ENCODE peak calls at places on chromosomes 6 and 20, in seven cellular contexts. W, Q, D, E, B, G and L are unnamed samples.
A peak's percentile ranks its signal among the peaks of the same experiment; 100 is the strongest.

GRCh38 chr6:33247977-33248642 is 23.6 kb downstream of the VPS52 start:
- DNase-seq in W (peak; percentile 84), Q (peak; percentile 89), D (peak; percentile 93), E (peak; percentile 95), B (peak; percentile 90), G (peak; percentile 91), L (peak; percentile 91)

GRCh38 chr6:140752234-140752633 is 1377.8 kb upstream of the CITED2 start:
- DNase-seq in W (no peak), Q (no peak), D (no peak), E (no peak), B (no peak), G (no peak), L (no peak)

GRCh38 chr6:129672883-129673631 is 36.9 kb downstream of the ARHGAP18 start:
- DNase-seq in W (no peak), Q (peak; percentile 80), D (no peak), E (no peak), B (no peak), G (peak; percentile 75), L (no peak)

GRCh38 chr6:132675749-132676148 is 16.8 kb upstream of the TAAR1 start:
- DNase-seq in W (no peak), Q (no peak), D (no peak), E (no peak), B (no peak), G (no peak), L (no peak)

GRCh38 chr6:32578962-32579361 is 10.7 kb downstream of the HLA-DRB1 start:
- DNase-seq in W (no peak), Q (no peak), D (no peak), E (no peak), B (no peak), G (no peak), L (no peak)

GRCh38 chr6:1802495-1803395 is 193.0 kb downstream of the FOXC1 start:
- DNase-seq in W (no peak), Q (no peak), D (no peak), E (no peak), B (no peak), G (peak; percentile 47), L (no peak)

GRCh38 chr6:13216236-13216933 is 112.0 kb downstream of the TBC1D7 start:
- DNase-seq in W (no peak), Q (no peak), D (no peak), E (no peak), B (no peak), G (no peak), L (no peak)

GRCh38 chr6:24908555-24908954 is 27.2 kb downstream of the RIPOR2 start:
- DNase-seq in W (no peak), Q (peak; percentile 55), D (no peak), E (no peak), B (no peak), G (no peak), L (no peak)

GRCh38 chr6:7169296-7169721 is 61.5 kb downstream of the RREB1 start:
- DNase-seq in W (no peak), Q (peak; percentile 53), D (no peak), E (no peak), B (no peak), G (peak; percentile 59), L (peak; percentile 76)

GRCh38 chr6:136420853-136421252 is 129.4 kb downstream of the MAP7 start:
- DNase-seq in W (no peak), Q (no peak), D (no peak), E (no peak), B (no peak), G (no peak), L (no peak)

GRCh38 chr6:4017847-4018193 is 61.1 kb downstream of the FAM217A start:
- DNase-seq in W (no peak), Q (peak; percentile 59), D (no peak), E (no peak), B (no peak), G (peak; percentile 46), L (no peak)

GRCh38 chr6:116329156-116329555 is 41.6 kb upstream of the DSE start:
- DNase-seq in W (no peak), Q (no peak), D (no peak), E (no peak), B (no peak), G (peak; percentile 42), L (no peak)

GRCh38 chr6:87706187-87706966 is 4.3 kb upstream of the AKIRIN2 start:
- DNase-seq in W (no peak), Q (peak; percentile 70), D (no peak), E (no peak), B (no peak), G (peak; percentile 59), L (no peak)

GRCh38 chr6:167094436-167094819 is 28.5 kb upstream of the CCR6 start:
- DNase-seq in W (no peak), Q (no peak), D (no peak), E (no peak), B (no peak), G (peak; percentile 74), L (no peak)

GRCh38 chr6:7156666-7157278 is 49.0 kb downstream of the RREB1 start:
- DNase-seq in W (no peak), Q (peak; percentile 94), D (no peak), E (no peak), B (no peak), G (peak; percentile 67), L (peak; percentile 52)

GRCh38 chr20:33871362-33871761 is 60.2 kb downstream of the CHMP4B start:
- DNase-seq in W (no peak), Q (peak; percentile 13), D (no peak), E (no peak), B (peak; percentile 39), G (peak; percentile 50), L (no peak)

GRCh38 chr20:54549523-54550326 is 74.3 kb downstream of the DOK5 start:
- DNase-seq in W (no peak), Q (peak; percentile 58), D (no peak), E (no peak), B (no peak), G (peak; percentile 44), L (no peak)

GRCh38 chr6:13395272-13396237 is 67.2 kb upstream of the TBC1D7 start:
- DNase-seq in W (no peak), Q (peak; percentile 81), D (no peak), E (no peak), B (peak; percentile 50), G (peak; percentile 96), L (peak; percentile 83)

GRCh38 chr20:62025394-62025793 is 40.3 kb downstream of the TAF4 start:
- DNase-seq in W (no peak), Q (peak; percentile 43), D (no peak), E (no peak), B (peak; percentile 21), G (no peak), L (no peak)

GRCh38 chr20:44981736-44982406 is 15.6 kb downstream of the STK4 start:
- DNase-seq in W (no peak), Q (no peak), D (no peak), E (no peak), B (no peak), G (no peak), L (no peak)
- H3K4me1 ChIP-seq in W (peaks cover 91% of the 10 kb centered on the region), Q (no peaks in the 10 kb centered on the region), D (no peaks in the 10 kb centered on the region), E (peaks cover 77% of the 10 kb centered on the region), B (no peaks in the 10 kb centered on the region), G (no peaks in the 10 kb centered on the region), L (no peaks in the 10 kb centered on the region)

DNA sequence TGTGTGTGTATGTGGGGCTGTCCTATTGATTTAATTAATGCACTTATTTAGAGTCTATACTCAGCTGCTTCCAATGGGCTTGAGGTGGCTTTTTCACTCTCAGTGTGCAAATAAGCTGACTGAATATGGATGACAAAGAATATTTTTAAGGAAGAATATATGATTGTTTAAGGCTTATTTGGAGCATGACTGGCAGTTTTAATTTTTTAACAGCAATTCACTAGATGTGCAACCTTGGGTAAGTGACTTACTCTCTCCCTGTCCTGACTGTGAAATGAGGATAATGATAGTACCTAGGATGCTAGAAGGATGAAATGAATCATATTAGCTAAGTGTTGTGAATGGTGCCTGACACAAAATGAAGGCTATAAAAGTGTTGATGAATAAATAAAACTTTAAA is 67.9 kb downstream of the CLIC5 start:
- DNase-seq in W (no peak), Q (no peak), D (no peak), E (no peak), B (no peak), G (no peak), L (no peak)
- H3K4me1 ChIP-seq in W (no peaks in the 10 kb centered on the region), Q (peaks cover 8% of the 10 kb centered on the region), D (no peaks in the 10 kb centered on the region), E (peaks cover 6% of the 10 kb centered on the region), B (peaks cover 3% of the 10 kb centered on the region), G (peaks cover 35% of the 10 kb centered on the region), L (no peaks in the 10 kb centered on the region)

DNA sequence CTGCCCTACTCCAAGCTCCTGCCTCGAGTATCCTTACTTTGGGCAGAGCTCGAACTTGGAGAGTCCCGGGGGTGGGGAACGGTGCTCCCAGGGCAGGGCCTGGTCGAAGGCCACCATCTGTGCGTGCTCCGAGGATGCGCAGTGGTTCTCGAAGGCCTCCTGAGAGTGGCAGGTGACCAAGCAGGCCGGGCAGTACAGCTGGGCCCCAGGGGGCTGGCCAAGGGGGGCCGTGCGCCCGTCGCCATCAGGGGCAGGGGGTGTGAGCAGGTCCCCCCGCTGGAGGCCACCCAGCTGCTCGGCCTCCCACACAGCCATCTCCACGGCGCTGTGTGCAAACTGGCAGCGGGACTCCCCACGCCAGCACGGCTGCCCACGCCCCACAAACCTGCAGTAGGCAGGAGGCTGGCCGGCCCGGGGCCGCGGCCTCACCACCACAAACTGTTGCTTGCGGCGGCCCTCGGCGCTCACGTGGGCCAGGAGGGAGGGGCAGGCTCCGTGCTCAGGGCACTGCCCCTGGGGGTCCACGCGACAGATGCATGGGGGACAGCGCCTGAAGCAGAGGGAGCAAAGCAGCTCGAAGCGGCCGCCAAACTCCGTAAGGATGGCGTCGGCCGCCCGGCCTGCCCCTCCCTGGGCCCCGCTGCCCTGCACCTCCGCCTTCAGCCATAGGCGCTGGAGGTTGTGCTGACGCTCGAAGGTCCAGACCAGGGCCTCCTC is 1.8 kb downstream of the HELZ2 start:
- DNase-seq in W (no peak), Q (no peak), D (no peak), E (peak; percentile 79), B (no peak), G (no peak), L (no peak)
- H3K4me1 ChIP-seq in W (peaks cover 41% of the 10 kb centered on the region), Q (peaks cover 10% of the 10 kb centered on the region), D (peaks cover 14% of the 10 kb centered on the region), E (peaks cover 72% of the 10 kb centered on the region), B (peaks cover 5% of the 10 kb centered on the region), G (no peaks in the 10 kb centered on the region), L (no peaks in the 10 kb centered on the region)

GRCh38 chr6:108736832-108737231 is 111.4 kb upstream of the ARMC2 start:
- DNase-seq in W (no peak), Q (peak; percentile 82), D (no peak), E (no peak), B (no peak), G (peak; percentile 83), L (peak; percentile 82)

GRCh38 chr6:108737594-108738546 is 110.4 kb upstream of the ARMC2 start:
- DNase-seq in W (no peak), Q (peak; percentile 100), D (no peak), E (no peak), B (no peak), G (peak; percentile 89), L (peak; percentile 88)

GRCh38 chr6:108734336-108734922 is 113.8 kb upstream of the ARMC2 start:
- DNase-seq in W (no peak), Q (no peak), D (no peak), E (no peak), B (no peak), G (no peak), L (no peak)

GRCh38 chr6:108735310-108735990 is 112.8 kb upstream of the ARMC2 start:
- DNase-seq in W (no peak), Q (no peak), D (no peak), E (no peak), B (no peak), G (no peak), L (no peak)

DNA sequence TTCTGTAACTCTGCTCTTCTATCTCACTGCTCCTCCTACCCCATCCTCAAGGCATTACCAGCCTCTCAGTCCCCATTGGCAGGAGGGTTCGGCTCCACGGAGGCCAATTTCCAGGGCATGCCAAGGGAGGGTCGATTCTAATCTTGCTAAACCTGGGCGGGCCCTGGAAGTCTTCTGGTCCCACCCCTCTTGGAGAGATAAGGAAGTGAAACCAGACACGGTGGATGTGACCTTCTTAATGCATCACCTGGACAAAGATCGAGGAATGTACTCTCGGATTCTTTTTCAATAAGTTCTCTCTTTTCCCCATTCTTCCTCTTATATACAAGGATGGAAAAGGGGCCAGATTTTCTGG is 112.3 kb upstream of the ARMC2 start:
- DNase-seq in W (no peak), Q (no peak), D (no peak), E (no peak), B (no peak), G (no peak), L (no peak)
- H3K4me1 ChIP-seq in W (no peaks in the 10 kb centered on the region), Q (peaks cover 37% of the 10 kb centered on the region), D (peaks cover 6% of the 10 kb centered on the region), E (peaks cover 29% of the 10 kb centered on the region), B (no peaks in the 10 kb centered on the region), G (no peaks in the 10 kb centered on the region), L (peaks cover 3% of the 10 kb centered on the region)